ENCODE peak calls at places on chromosome 18, in five cellular contexts. K, B, L, Y and C are unnamed samples.

GRCh38 chr18:36212301-36212977 is 25.1 kb downstream of the MOCOS start:
- DNase-seq in Y (no peak), L (no peak), B (no peak), K (no peak), C (no peak)

GRCh38 chr18:58088723-58089074 is 44.7 kb downstream of the NEDD4L start:
- DNase-seq in B (no peak), Y (no peak), L (no peak), K (no peak), C (no peak)

GRCh38 chr18:23380001-23380550 is 73.0 kb upstream of the RIOK3 start:
- DNase-seq in K (no peak), L (no peak), B (no peak), Y (no peak), C (no peak)

GRCh38 chr18:25093131-25093530 is 258.8 kb downstream of the ZNF521 start:
- DNase-seq in L (no peak), K (no peak), Y (no peak), B (no peak), C (no peak)

GRCh38 chr18:35331367-35332087 is 12.7 kb downstream of the ZNF24 start:
- DNase-seq in K (no peak), B (no peak), Y (no peak), L (no peak), C (no peak)

GRCh38 chr18:3998698-3999333 is 456.3 kb downstream of the DLGAP1 start:
- DNase-seq in K (peak; percentile 14), L (no peak), Y (no peak), B (peak; percentile 19), C (no peak)

GRCh38 chr18:58287626-58288289 is 243.7 kb downstream of the NEDD4L start:
- DNase-seq in B (no peak), L (no peak), K (peak; percentile 81), Y (no peak), C (no peak)

GRCh38 chr18:8484951-8485350 is 124.3 kb upstream of the RAB12 start:
- DNase-seq in K (no peak), B (no peak), L (no peak), Y (no peak), C (no peak)

GRCh38 chr18:37564796-37565137 is 831 bp downstream of the CELF4 start:
- DNase-seq in K (no peak), L (no peak), Y (no peak), B (peak; percentile 52), C (no peak)

GRCh38 chr18:24552218-24552617 is 91.8 kb downstream of the HRH4 start:
- DNase-seq in K (no peak), B (no peak), Y (no peak), L (no peak), C (no peak)

GRCh38 chr18:9782073-9782857 is 74.2 kb downstream of the RAB31 start:
- DNase-seq in K (no peak), B (no peak), Y (no peak), L (no peak), C (no peak)

GRCh38 chr18:48709371-48709770 is 170.5 kb downstream of the CTIF start:
- DNase-seq in L (no peak), K (no peak), Y (no peak), B (no peak), C (no peak)

GRCh38 chr18:48708807-48709206 is 170.0 kb downstream of the CTIF start:
- DNase-seq in K (no peak), B (no peak), L (no peak), Y (no peak), C (no peak)

GRCh38 chr18:48714873-48715272 is 176.0 kb downstream of the CTIF start:
- DNase-seq in K (no peak), L (no peak), Y (no peak), B (no peak), C (no peak)

GRCh38 chr18:48713302-48713701 is 174.5 kb downstream of the CTIF start:
- DNase-seq in B (no peak), L (no peak), Y (no peak), K (no peak), C (no peak)

DNA sequence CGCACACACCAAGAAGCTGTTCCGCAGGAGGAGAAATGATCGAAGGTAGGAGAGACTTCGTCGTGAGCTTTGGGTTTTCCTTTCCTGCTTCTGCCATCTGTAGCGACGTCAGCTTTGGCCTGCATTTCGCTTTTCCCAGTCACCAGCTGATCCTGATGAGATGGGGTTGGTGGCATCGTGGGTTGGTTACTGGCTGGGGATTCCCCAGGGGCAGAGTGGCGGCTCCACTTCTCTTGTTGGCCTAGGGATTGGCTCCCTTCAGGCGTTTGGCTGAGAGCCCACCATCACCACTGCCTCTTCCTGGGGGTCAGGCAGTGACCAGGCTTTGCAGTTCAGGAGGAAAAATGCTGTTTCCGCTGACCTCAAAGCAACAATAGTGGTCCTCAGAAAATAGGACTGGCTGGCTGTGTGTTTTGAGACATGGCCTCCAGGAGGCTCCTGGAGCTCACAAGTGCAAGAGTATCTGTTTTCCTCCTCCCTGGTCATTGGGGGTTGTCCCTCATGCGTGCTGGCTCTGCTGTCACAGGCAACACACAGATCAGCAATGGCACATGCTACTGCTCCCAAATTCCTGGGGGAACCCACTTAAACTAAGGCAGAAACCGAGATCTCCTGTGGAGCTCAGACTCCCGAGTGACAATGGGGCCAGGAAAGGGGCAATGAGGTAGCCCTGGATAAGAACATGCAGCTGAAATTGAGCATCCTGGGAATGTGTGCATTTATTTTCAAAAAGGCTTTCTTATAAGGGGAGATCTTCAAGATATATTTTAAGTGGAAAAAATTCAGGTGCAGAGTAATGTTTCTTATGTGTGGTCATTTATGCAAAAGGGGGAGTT is 173.0 kb downstream of the CTIF start:
- DNase-seq in Y (peak; percentile 38), K (peak; percentile 13), L (no peak), B (peak; percentile 85), C (no peak)
- TF ChIP-seq TAF1 in Y (no peak), K (no peak), L (no peak), B (no peak), C (no peak)

GRCh38 chr18:2897015-2897414 is 50.2 kb downstream of the EMILIN2 start:
- DNase-seq in B (no peak), L (no peak), K (no peak), Y (no peak), C (no peak)
- TF ChIP-seq TAF1 in B (no peak), L (no peak), K (no peak), Y (no peak), C (no peak)

GRCh38 chr18:11154369-11154982 is 5.1 kb upstream of the PIEZO2 start:
- DNase-seq in L (peak; percentile 30), Y (no peak), K (peak; percentile 67), B (no peak), C (no peak)
- TF ChIP-seq TAF1 in L (no peak), Y (no peak), K (no peak), B (no peak), C (no peak)

DNA sequence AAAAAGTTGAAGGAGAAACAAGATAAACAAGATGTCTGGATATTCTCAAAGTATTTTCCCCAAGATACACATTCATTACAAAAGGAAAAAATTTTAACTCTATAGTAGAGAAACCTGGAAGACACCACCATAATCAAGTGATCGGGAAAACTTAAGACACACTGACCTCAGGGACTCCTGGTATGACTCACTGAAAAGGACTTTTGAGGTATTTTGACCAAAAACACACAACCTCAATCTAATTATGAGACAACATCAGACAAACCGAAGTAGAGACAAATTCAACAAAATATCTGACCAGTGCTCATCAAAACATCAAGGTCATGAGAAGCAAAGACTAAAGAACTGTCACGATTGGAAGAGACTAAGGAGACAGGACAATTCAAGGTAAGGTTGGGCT is 34.7 kb downstream of the LPIN2 start:
- DNase-seq in K (no peak), B (no peak), Y (no peak), L (no peak), C (no peak)
- TF ChIP-seq TAF1 in K (no peak), B (no peak), Y (no peak), L (no peak), C (no peak)

DNA sequence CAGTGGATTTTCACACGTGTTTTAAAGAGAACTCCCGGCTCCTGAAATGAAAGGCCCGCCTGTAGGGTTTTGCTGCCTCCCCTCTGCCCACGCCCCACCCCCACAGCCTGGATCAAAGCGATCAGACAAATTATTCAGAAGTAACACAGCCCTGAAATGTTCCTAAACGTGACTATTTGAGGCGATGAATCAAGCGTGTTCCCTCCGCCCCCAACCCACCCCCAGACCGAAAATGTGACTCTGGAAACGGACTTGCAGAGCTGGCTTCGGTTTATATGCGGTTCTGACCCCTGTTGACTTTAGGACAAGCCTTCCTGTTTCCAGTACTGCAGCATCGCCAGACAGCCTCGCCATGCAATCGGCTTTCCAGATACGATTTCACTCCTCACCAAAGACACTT is 28.8 kb upstream of the SMIM21 start:
- DNase-seq in K (no peak), B (no peak), L (no peak), Y (no peak), C (no peak)
- TF ChIP-seq TAF1 in K (no peak), B (no peak), L (no peak), Y (no peak), C (no peak)